ENCODE peak calls at places on chromosome 17, in seven cellular contexts. W is GM12878, Q is HepG2, D is SK-N-SH, A is H1, L is K562, J is HCT116. S is an unnamed sample.

GRCh38 chr17:48555183-48555615 is 10.3 kb upstream of the HOXB2 start:
- DNase-seq in W (no peak), Q (no peak), D (no peak), A (no peak), L (peak; percentile 44), J (no peak), S (peak; percentile 84)

GRCh38 chr17:31424944-31425582 is 33.6 kb downstream of the RAB11FIP4 start:
- DNase-seq in W (no peak), Q (no peak), D (peak; percentile 83), A (peak; percentile 36), L (no peak), J (no peak), S (no peak)

GRCh38 chr17:79842656-79843474 is 3.6 kb upstream of the CBX4 start:
- DNase-seq in W (no peak), Q (no peak), D (peak; percentile 81), A (no peak), L (no peak), J (no peak), S (no peak)

GRCh38 chr17:79072544-79072943 is 2.1 kb upstream of the ENGASE start:
- DNase-seq in W (no peak), Q (no peak), D (no peak), A (no peak), L (no peak), J (no peak), S (no peak)

GRCh38 chr17:43979011-43979410 is 25.3 kb upstream of the PYY start:
- DNase-seq in W (no peak), Q (no peak), D (no peak), A (no peak), L (no peak), J (no peak), S (no peak)

GRCh38 chr17:42906772-42907171 is 6.2 kb downstream of the G6PC1 start:
- DNase-seq in W (no peak), Q (no peak), D (no peak), A (no peak), L (no peak), J (no peak), S (no peak)

GRCh38 chr17:33725675-33726271 is 432.7 kb upstream of the ASIC2 start:
- DNase-seq in W (no peak), Q (peak; percentile 24), D (peak; percentile 70), A (peak; percentile 36), L (peak; percentile 75), J (no peak), S (peak; percentile 51)

GRCh38 chr17:70961341-70961740 is 792.0 kb downstream of the KCNJ2 start:
- DNase-seq in W (no peak), Q (no peak), D (no peak), A (no peak), L (no peak), J (no peak), S (no peak)

GRCh38 chr17:43772877-43773648 is 5.7 kb downstream of the DUSP3 start:
- DNase-seq in W (no peak), Q (no peak), D (no peak), A (no peak), L (no peak), J (no peak), S (no peak)

GRCh38 chr17:70089513-70090148 is 14.6 kb downstream of the KCNJ16 start:
- DNase-seq in W (no peak), Q (no peak), D (peak; percentile 42), A (no peak), L (no peak), J (no peak), S (peak; percentile 4)

GRCh38 chr17:68981288-68981687 is 26.1 kb upstream of the ABCA8 start:
- DNase-seq in W (peak; percentile 32), Q (peak; percentile 20), D (no peak), A (no peak), L (no peak), J (no peak), S (no peak)

GRCh38 chr17:57323391-57323790 is 67.1 kb downstream of the MSI2 start:
- DNase-seq in W (no peak), Q (no peak), D (no peak), A (no peak), L (no peak), J (no peak), S (no peak)

GRCh38 chr17:67441052-67441738 is 64.1 kb downstream of the PITPNC1 start:
- DNase-seq in W (no peak), Q (peak; percentile 38), D (no peak), A (no peak), L (no peak), J (peak; percentile 81), S (no peak)

GRCh38 chr17:66165537-66166123 is 26.3 kb downstream of the CEP112 start:
- DNase-seq in W (peak; percentile 5), Q (peak; percentile 67), D (peak; percentile 78), A (no peak), L (peak; percentile 30), J (peak; percentile 58), S (peak; percentile 54)

GRCh38 chr17:82985973-82986372 is 93.4 kb upstream of the METRNL start:
- DNase-seq in W (no peak), Q (no peak), D (peak; percentile 78), A (no peak), L (no peak), J (no peak), S (no peak)

GRCh38 chr17:49646391-49647255 is 31.3 kb downstream of the SPOP start:
- DNase-seq in W (peak; percentile 45), Q (peak; percentile 23), D (no peak), A (no peak), L (no peak), J (peak; percentile 68), S (no peak)

GRCh38 chr17:20226814-20227482 is 217.8 kb downstream of the SPECC1 start:
- DNase-seq in W (no peak), Q (peak; percentile 50), D (peak; percentile 85), A (peak; percentile 74), L (peak; percentile 80), J (peak; percentile 34), S (peak; percentile 74)
- TF ChIP-seq JUND in W (no peak), Q (no peak), D (no peak), A (no peak), L (no peak), J (no peak), S (no peak)

DNA sequence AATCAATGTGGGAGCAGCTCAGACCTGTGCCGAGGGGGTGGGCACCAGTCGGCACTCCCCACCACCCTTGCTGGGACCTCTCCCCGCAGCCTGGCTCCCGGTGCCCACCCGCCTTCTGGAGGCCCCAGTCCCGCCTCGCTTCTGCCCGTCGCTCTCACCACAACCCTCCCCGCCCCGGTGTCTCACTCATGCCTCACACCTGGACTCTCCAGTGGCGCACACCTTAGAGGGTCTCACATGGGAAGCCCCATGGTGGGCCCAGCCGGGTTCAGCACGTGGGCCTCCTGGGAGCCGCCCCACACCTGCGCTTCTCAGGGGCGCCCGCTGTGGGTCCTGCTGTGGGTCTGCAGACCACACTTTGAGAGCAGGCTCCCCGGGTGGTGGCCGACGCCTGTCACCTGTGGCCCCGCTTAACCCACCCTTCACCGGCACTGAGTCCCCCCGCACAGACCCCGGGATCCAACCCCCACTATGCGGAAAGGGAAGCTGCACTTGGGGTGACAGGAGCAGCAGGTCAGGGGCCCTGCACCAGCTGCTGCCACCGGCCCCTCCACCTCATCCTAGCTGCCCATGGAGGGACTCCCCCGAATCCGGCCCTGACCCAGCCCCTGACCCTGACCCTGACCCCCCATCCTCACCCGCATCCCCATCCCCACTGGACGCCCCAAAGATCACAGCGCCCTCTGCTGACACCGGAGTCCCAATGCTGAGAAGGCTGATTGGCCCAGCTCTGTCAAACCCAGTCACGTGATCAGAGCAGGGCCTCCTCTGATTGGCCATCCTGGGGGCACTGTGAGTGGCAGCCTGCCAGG is 27.4 kb upstream of the SLC38A10 start:
- DNase-seq in W (no peak), Q (peak; percentile 78), D (peak; percentile 94), A (no peak), L (peak; percentile 99), J (peak; percentile 70), S (peak; percentile 62)
- TF ChIP-seq JUND in W (no peak), Q (no peak), D (no peak), A (no peak), L (no peak), J (no peak), S (no peak)

DNA sequence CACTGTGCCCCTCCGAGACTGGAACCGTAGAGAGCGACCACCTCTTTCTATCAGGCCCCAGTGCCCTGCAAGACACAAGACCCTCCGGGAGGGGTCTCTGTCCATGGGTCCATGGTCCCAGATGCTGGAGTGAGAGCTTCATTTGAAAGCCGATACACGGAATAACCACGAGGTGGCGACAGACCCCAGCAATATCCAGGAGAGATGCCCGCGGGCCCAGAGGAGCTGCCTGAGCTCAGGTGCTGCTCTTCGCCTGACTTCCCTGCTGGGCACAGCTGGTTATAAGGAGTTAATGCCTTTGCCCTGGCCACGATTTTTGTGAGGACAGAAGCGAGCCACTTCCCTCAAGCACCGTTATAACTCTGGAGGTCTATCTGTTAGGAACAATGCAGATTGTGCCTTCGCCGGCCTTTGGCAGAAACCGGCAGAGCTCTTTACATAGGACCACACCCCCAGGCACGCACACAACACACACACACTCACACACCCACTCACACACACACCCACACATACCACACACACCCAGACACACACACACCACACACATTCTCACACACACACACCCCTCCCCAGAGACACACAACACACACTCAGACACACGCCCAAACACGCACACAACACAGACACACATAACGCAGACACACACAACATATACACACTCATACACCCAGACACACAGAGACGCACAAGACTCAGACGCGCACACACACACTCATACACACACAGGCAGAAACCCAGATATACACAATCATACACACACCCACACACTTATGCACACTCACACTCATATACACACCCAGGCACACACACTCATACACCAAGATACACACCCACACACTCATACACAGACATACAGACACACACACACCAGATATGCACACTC is 436.4 kb downstream of the SOX9 start:
- DNase-seq in W (no peak), Q (peak; percentile 81), D (peak; percentile 91), A (no peak), L (peak; percentile 76), J (peak; percentile 83), S (peak; percentile 87)
- TF ChIP-seq JUND in W (no peak), Q (no peak), D (no peak), A (no peak), L (no peak), J (no peak), S (no peak)

GRCh38 chr17:75694536-75694935 is 26.7 kb upstream of the ITGB4 start:
- DNase-seq in W (no peak), Q (no peak), D (no peak), A (no peak), L (no peak), J (no peak), S (no peak)

GRCh38 chr17:75695141-75695829 is 26.0 kb upstream of the ITGB4 start:
- DNase-seq in W (no peak), Q (no peak), D (no peak), A (no peak), L (no peak), J (peak; percentile 87), S (no peak)

GRCh38 chr17:75698659-75699058 is 22.6 kb upstream of the ITGB4 start:
- DNase-seq in W (no peak), Q (no peak), D (no peak), A (no peak), L (no peak), J (no peak), S (no peak)

GRCh38 chr17:75695830-75696271 is 25.4 kb upstream of the ITGB4 start:
- DNase-seq in W (no peak), Q (no peak), D (no peak), A (no peak), L (no peak), J (no peak), S (no peak)

GRCh38 chr17:75697651-75698291 is 23.5 kb upstream of the ITGB4 start:
- DNase-seq in W (no peak), Q (peak; percentile 68), D (no peak), A (no peak), L (no peak), J (no peak), S (no peak)
- TF ChIP-seq JUND in W (no peak), Q (no peak), D (no peak), A (no peak), L (no peak), J (no peak), S (no peak)